ENCODE peak calls at places on chromosomes 11 and 22, in six cellular contexts. K, J, Y, I, U and G are unnamed samples.

GRCh38 chr11:122235615-122236014 is 119.6 kb upstream of the BLID start:
- DNase-seq in K (peak; percentile 85), J (no peak), Y (no peak), I (no peak), U (peak; percentile 86), G (peak; percentile 80)

GRCh38 chr22:32649515-32650200 is 151.8 kb upstream of the TIMP3 start:
- DNase-seq in K (no peak), J (peak; percentile 82), Y (no peak), I (peak; percentile 46), U (peak; percentile 81), G (peak; percentile 56)

GRCh38 chr11:46116007-46116711 is 5.1 kb downstream of the PHF21A start:
- DNase-seq in K (no peak), J (no peak), Y (no peak), I (no peak), U (no peak), G (no peak)

GRCh38 chr11:7278314-7278917 is 26.7 kb downstream of the SYT9 start:
- DNase-seq in K (peak; percentile 69), J (no peak), Y (peak; percentile 33), I (peak; percentile 7), U (no peak), G (no peak)

GRCh38 chr11:62337682-62338181 is 484 bp downstream of the ASRGL1 start:
- DNase-seq in K (no peak), J (no peak), Y (peak; percentile 14), I (peak; percentile 11), U (no peak), G (no peak)

GRCh38 chr11:78426845-78427244 is 9.2 kb upstream of the GAB2 start:
- DNase-seq in K (no peak), J (no peak), Y (no peak), I (no peak), U (no peak), G (no peak)

GRCh38 chr11:64687204-64687603 is 35.8 kb downstream of the NRXN2 start:
- DNase-seq in K (no peak), J (no peak), Y (no peak), I (no peak), U (peak; percentile 84), G (no peak)

GRCh38 chr11:68153742-68154141 is 32.6 kb upstream of the CHKA start:
- DNase-seq in K (no peak), J (no peak), Y (no peak), I (no peak), U (no peak), G (no peak)

GRCh38 chr22:48585916-48586798 is 1241.5 kb downstream of the BRD1 start:
- DNase-seq in K (no peak), J (no peak), Y (no peak), I (no peak), U (no peak), G (no peak)

GRCh38 chr11:128884054-128884453 is 7.1 kb upstream of the KCNJ5 start:
- DNase-seq in K (no peak), J (no peak), Y (no peak), I (no peak), U (no peak), G (no peak)

GRCh38 chr11:128888034-128888985 is 2.8 kb upstream of the KCNJ5 start:
- DNase-seq in K (no peak), J (no peak), Y (peak; percentile 45), I (no peak), U (no peak), G (no peak)

GRCh38 chr11:128889657-128890213 is 1.4 kb upstream of the KCNJ5 start:
- DNase-seq in K (no peak), J (no peak), Y (no peak), I (no peak), U (no peak), G (no peak)

GRCh38 chr11:128884703-128885338 is 6.3 kb upstream of the KCNJ5 start:
- DNase-seq in K (peak; percentile 81), J (peak; percentile 59), Y (peak; percentile 80), I (peak; percentile 67), U (peak; percentile 72), G (peak; percentile 14)

DNA sequence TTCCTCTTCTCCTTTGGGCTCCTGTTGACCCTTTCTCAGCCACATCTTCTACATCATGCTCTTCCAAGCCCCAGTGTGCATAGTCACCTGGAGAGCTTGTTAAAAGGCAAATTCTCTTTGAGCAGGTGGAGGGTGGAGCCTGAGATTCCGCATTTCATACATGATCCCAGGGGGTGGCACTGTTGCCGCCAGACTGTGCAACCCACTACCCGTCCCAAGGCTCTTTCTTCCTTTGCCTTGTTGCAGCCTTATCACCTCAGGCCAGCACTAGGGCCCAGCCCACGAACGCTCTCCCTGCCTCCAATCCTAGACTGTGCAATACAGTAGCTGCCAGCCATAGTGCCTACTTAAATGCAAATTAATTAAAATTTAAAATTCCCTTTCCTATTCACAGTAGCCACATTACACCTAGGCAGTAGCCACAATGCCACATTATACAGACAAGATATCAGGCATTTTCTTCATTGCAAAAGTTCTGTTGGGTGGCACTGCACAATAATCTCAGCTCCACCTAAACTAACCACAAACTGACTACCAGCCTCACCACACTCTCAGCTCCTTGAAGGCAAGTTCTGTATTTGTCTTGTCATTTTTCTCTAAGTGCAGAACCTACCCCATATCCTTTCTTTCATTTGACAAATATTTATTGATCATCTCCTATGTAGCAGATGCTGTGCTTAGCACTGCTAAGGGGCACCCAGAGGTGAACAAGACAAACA is 4.6 kb upstream of the KCNJ5 start:
- DNase-seq in K (peak; percentile 22), J (no peak), Y (peak; percentile 18), I (peak; percentile 37), U (no peak), G (no peak)
- TF ChIP-seq CTCF in K (peak; percentile 40), J (no peak), Y (peak; percentile 20), I (no peak), U (no peak), G (peak; percentile 25)

GRCh38 chr22:19940536-19941364 is 822 bp upstream of the COMT start:
- DNase-seq in K (no peak), J (no peak), Y (no peak), I (no peak), U (peak; percentile 65), G (no peak)

GRCh38 chr22:19942071-19942885 is 660 bp upstream of the TXNRD2 start:
- DNase-seq in K (peak; percentile 85), J (no peak), Y (no peak), I (no peak), U (peak; percentile 73), G (no peak)

GRCh38 chr22:19942886-19943664 is 1.5 kb upstream of the TXNRD2 start:
- DNase-seq in K (peak; percentile 95), J (no peak), Y (peak; percentile 47), I (no peak), U (peak; percentile 81), G (peak; percentile 78)

GRCh38 chr22:19941365-19942070 is at the start of the genes COMT and TXNRD2:
- DNase-seq in K (peak; percentile 60), J (no peak), Y (peak; percentile 64), I (peak; percentile 82), U (peak; percentile 82), G (no peak)

GRCh38 chr22:19943665-19944026 is 2.0 kb upstream of the TXNRD2 start:
- DNase-seq in K (peak; percentile 83), J (no peak), Y (no peak), I (no peak), U (peak; percentile 61), G (no peak)
- TF ChIP-seq CTCF in K (peak; percentile 13), J (no peak), Y (no peak), I (no peak), U (no peak), G (peak; percentile 35)

GRCh38 chr22:35610741-35611140 is 6.4 kb downstream of the MB start:
- DNase-seq in K (no peak), J (no peak), Y (no peak), I (no peak), U (no peak), G (no peak)

GRCh38 chr22:35609761-35610160 is 7.4 kb downstream of the MB start:
- DNase-seq in K (no peak), J (no peak), Y (no peak), I (no peak), U (no peak), G (no peak)

GRCh38 chr22:35612903-35613302 is 4.2 kb downstream of the MB start:
- DNase-seq in K (no peak), J (no peak), Y (no peak), I (no peak), U (no peak), G (no peak)

GRCh38 chr22:35611891-35612576 is 5.1 kb downstream of the MB start:
- DNase-seq in K (no peak), J (no peak), Y (no peak), I (peak; percentile 20), U (peak; percentile 84), G (no peak)

DNA sequence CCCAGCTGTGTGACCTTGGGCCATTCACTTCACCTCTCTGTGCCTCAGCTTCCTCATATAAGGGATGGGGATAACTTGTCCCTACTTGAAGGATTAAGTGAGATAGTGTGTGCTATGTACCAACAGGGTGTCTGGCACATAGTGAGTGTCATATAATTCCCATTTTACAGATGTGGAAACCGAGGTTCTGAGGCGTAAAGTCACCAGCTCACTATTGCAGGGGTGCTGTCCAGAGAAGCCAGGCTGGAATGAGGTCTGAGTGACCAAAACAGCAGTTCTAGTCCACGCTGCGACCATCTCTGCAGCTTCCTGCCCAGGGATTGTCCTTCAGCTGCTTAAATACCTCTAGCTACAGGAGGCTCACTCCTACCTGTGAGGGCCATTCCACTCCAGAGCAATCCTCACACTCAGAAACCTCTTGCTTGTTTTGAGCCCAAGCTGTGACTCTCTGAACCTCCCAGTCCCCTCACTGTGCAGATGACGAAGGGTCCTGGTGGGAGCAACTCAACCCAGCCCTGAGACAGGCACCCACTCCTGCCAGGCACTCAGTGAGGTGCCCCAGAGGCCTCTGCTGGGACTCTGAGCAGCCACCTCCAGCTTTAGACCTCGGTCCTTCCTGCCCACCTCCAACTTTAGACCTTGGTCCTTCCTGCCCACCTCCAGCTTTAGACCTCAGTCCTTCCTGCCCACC is 5.8 kb downstream of the MB start:
- DNase-seq in K (no peak), J (no peak), Y (no peak), I (peak; percentile 10), U (no peak), G (no peak)
- TF ChIP-seq CTCF in K (no peak), J (no peak), Y (no peak), I (no peak), U (no peak), G (no peak)

DNA sequence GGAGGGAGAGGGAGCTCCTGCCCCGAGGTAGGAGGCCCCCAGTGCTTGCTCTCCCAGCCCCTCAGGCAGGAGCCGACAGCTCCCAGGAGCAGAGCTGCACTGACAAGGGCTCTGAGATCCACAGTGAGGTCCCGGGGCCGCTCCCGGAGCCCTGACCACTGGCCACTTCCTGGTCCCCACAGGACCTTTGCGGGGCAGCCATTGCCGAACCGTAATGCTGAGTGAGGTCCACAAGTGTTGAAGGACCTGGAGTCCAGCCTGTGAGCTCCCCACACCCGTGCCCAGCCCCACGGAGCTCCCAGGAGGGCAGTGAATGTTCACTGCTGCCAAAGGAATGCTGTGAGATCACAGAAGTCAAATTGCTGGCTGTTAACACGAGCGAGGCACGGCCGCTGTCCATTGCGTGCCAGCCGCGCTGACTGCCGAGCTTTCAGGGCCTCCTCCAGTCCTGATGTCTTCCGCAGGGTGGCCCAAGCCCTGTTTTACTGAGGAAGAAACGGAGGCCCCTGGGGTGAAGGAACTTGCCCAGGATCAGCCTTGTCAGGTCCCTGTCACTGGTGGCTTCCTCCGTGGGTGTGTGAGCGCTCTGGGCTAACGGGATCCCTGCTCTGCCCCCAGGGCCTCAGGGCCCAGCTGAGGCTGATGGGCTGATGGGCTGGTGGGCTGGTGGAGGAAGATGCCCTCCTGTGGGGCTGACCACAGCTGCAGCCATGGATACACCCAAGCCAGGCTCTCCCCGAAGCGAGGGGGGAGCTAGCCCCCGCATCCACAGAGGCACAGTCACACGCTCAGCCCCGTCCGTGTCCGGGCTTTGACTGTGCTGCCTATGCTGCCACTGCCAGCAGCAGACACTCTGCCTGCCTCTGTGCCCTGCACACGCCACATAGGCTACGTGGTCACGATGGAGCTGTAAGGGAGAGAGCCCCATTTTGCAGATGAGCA is 70.8 kb downstream of the WNT7B start:
- DNase-seq in K (peak; percentile 60), J (no peak), Y (no peak), I (no peak), U (no peak), G (peak; percentile 21)
- TF ChIP-seq CTCF in K (no peak), J (no peak), Y (no peak), I (no peak), U (no peak), G (peak; percentile 27)

GRCh38 chr11:101003468-101003867 is 126.1 kb downstream of the PGR start:
- DNase-seq in K (no peak), J (no peak), Y (no peak), I (no peak), U (no peak), G (no peak)
- TF ChIP-seq CTCF in K (peak; percentile 4), J (no peak), Y (no peak), I (no peak), U (no peak), G (peak; percentile 13)